ENCODE peak calls at places on chromosomes 5 and 9, in seven cellular contexts. P, V, T, S, X, C and A are unnamed samples.

GRCh38 chr5:141878186-141878770 is at the start of gene PCDH1:
- DNase-seq in P (peak), V (no peak), T (no peak), S (no peak), X (peak), C (no peak), A (no peak)

GRCh38 chr5:16934669-16935068 is 1.4 kb downstream of the MYO10 start:
- DNase-seq in P (peak), V (no peak), T (no peak), S (no peak), X (peak), C (no peak), A (no peak)

GRCh38 chr5:62935660-62936059 is 357.0 kb downstream of the LRRC70 start:
- DNase-seq in P (no peak), V (no peak), T (no peak), S (no peak), X (peak), C (no peak), A (no peak)

GRCh38 chr9:121895836-121896544 is 197.1 kb downstream of the TTLL11 start:
- DNase-seq in P (peak), V (no peak), T (no peak), S (peak), X (peak), C (no peak), A (peak)

GRCh38 chr5:17411436-17411835 is 86.6 kb upstream of the TAF11L2 start:
- DNase-seq in P (peak), V (no peak), T (no peak), S (no peak), X (peak), C (no peak), A (no peak)

GRCh38 chr5:179806250-179807045 is at the start of gene MGAT4B:
- DNase-seq in P (peak), V (peak), T (no peak), S (peak), X (peak), C (peak), A (peak)

GRCh38 chr9:91560301-91560700 is 136.7 kb upstream of the NFIL3 start:
- DNase-seq in P (peak), V (no peak), T (peak), S (no peak), X (peak), C (no peak), A (no peak)

GRCh38 chr5:150484964-150485769 is 22.8 kb upstream of the NDST1 start:
- DNase-seq in P (no peak), V (no peak), T (no peak), S (no peak), X (no peak), C (no peak), A (no peak)

GRCh38 chr9:131395027-131395744 is 1.3 kb downstream of the PRRC2B start:
- DNase-seq in P (no peak), V (peak), T (no peak), S (no peak), X (peak), C (peak), A (no peak)

GRCh38 chr9:8599937-8600336 is 800.4 kb upstream of the DMAC1 start:
- DNase-seq in P (no peak), V (no peak), T (no peak), S (no peak), X (no peak), C (no peak), A (peak)

GRCh38 chr9:106287108-106287631 is 575.8 kb upstream of the ZNF462 start:
- DNase-seq in P (no peak), V (no peak), T (no peak), S (no peak), X (no peak), C (no peak), A (no peak)

GRCh38 chr5:156934450-156935211 is 28.4 kb downstream of the TIMD4 start:
- DNase-seq in P (no peak), V (peak), T (no peak), S (no peak), X (no peak), C (peak), A (no peak)

GRCh38 chr9:9214052-9214451 is 1398.8 kb downstream of the PTPRD start:
- DNase-seq in P (no peak), V (no peak), T (no peak), S (no peak), X (no peak), C (no peak), A (no peak)

GRCh38 chr5:97534166-97534565 is 351.1 kb upstream of the RIOK2 start:
- DNase-seq in P (peak), V (peak), T (peak), S (peak), X (peak), C (no peak), A (no peak)

GRCh38 chr9:28024616-28025147 is 451.4 kb upstream of the C9orf72 start:
- DNase-seq in P (no peak), V (no peak), T (no peak), S (no peak), X (no peak), C (no peak), A (no peak)

GRCh38 chr9:113875917-113876805 is at the start of gene ZNF618:
- DNase-seq in P (no peak), V (peak), T (no peak), S (no peak), X (no peak), C (no peak), A (no peak)

GRCh38 chr5:2773327-2773726 is 21.9 kb upstream of the IRX2 start:
- DNase-seq in P (no peak), V (no peak), T (no peak), S (no peak), X (no peak), C (no peak), A (no peak)

GRCh38 chr5:5886812-5887486 is 464.5 kb downstream of the ICE1 start:
- DNase-seq in P (no peak), V (peak), T (no peak), S (no peak), X (no peak), C (no peak), A (no peak)

GRCh38 chr5:169304175-169304574 is 3.2 kb upstream of the SLIT3 start:
- DNase-seq in P (no peak), V (no peak), T (no peak), S (no peak), X (no peak), C (no peak), A (no peak)

GRCh38 chr9:95087659-95088242 is 229.8 kb downstream of the FANCC start:
- DNase-seq in P (no peak), V (peak), T (no peak), S (no peak), X (peak), C (no peak), A (peak)

GRCh38 chr5:178201927-178202235 is 2.5 kb upstream of the HNRNPAB start:
- DNase-seq in P (no peak), V (no peak), T (no peak), S (no peak), X (no peak), C (no peak), A (peak)

GRCh38 chr5:63145167-63145566 is 566.5 kb downstream of the LRRC70 start:
- DNase-seq in P (no peak), V (no peak), T (no peak), S (no peak), X (no peak), C (no peak), A (no peak)

GRCh38 chr9:20945269-20945668 is 86.2 kb downstream of the HACD4 start:
- DNase-seq in P (no peak), V (no peak), T (no peak), S (no peak), X (no peak), C (no peak), A (no peak)

GRCh38 chr5:139268364-139269202 is 25.0 kb upstream of the MATR3 start:
- DNase-seq in P (no peak), V (peak), T (no peak), S (no peak), X (no peak), C (no peak), A (no peak)

GRCh38 chr9:109171926-109172325 is 4.9 kb upstream of the FRRS1L start:
- DNase-seq in P (peak), V (no peak), T (no peak), S (no peak), X (peak), C (no peak), A (no peak)

GRCh38 chr9:92969516-92970466 is 22.5 kb downstream of the FGD3 start:
- DNase-seq in P (no peak), V (no peak), T (no peak), S (no peak), X (no peak), C (no peak), A (no peak)

GRCh38 chr9:126763130-126763764 is 41.6 kb upstream of the ZBTB43 start:
- DNase-seq in P (no peak), V (peak), T (no peak), S (no peak), X (peak), C (no peak), A (no peak)

GRCh38 chr9:15927131-15927530 is 374.3 kb downstream of the CCDC171 start:
- DNase-seq in P (peak), V (no peak), T (no peak), S (no peak), X (peak), C (no peak), A (no peak)

GRCh38 chr5:24163091-24163490 is 481.7 kb downstream of the CDH10 start:
- DNase-seq in P (no peak), V (no peak), T (no peak), S (no peak), X (no peak), C (no peak), A (no peak)

GRCh38 chr9:20236676-20237075 is 385.6 kb downstream of the MLLT3 start:
- DNase-seq in P (no peak), V (no peak), T (no peak), S (no peak), X (no peak), C (no peak), A (no peak)

GRCh38 chr5:50463047-50463446 is 22.0 kb upstream of the EMB start:
- DNase-seq in P (no peak), V (no peak), T (no peak), S (no peak), X (no peak), C (no peak), A (no peak)

GRCh38 chr5:69188811-69189161 is 597 bp upstream of the CENPH start:
- DNase-seq in P (no peak), V (no peak), T (no peak), S (no peak), X (no peak), C (no peak), A (no peak)

GRCh38 chr5:38193015-38193581 is 65.3 kb upstream of the EGFLAM start:
- DNase-seq in P (peak), V (peak), T (no peak), S (peak), X (peak), C (peak), A (peak)

DNA sequence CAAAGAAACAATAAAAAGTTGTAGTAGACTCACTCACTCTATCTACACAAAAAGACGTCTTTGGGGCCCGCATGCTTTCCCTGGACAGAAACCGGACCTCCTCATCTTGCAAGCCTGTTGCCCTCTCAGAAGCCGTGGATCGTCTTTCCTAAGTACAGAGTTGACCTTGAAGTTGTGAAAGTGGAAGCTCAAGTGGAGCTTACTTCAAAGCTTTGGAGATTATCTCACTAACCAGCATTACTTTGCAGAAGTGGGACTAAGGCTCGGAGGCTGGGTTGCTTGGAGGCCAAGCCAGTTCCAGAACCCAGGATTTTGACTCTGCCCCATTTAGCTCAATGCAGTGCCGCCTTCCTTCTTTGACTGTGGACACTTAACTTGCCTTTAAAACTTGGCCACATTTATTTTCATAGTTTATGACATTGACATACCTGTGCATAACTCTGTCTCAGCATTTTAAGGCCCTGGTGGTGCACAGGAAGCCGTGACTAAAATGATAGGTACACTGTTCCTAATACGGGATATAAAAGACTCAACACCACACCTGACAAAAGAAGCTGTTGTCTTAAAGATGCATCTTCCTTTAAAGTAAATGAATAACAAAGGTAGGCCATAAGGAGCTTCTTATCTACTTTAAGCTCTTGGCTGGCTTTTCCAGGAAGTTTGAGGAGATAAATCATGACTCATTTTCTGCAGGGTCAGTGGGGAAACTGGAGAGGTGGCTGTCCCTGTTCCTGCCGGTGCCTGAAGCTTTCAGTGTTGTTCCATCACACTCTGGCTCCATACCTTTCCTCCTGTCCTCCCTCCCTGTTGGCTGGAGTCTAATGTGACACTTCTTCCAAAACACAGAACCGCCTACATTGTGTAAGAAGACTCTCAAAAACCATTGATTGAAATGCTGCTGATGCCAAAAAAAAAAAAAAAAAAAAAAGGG is 10.7 kb downstream of the SLC25A25 start:
- DNase-seq in P (peak), V (no peak), T (no peak), S (no peak), X (peak), C (no peak), A (no peak)
- H3K4me3 ChIP-seq in P (no peak), V (no peak), T (no peak), S (no peak), X (no peak), C (no peak), A (no peak)

DNA sequence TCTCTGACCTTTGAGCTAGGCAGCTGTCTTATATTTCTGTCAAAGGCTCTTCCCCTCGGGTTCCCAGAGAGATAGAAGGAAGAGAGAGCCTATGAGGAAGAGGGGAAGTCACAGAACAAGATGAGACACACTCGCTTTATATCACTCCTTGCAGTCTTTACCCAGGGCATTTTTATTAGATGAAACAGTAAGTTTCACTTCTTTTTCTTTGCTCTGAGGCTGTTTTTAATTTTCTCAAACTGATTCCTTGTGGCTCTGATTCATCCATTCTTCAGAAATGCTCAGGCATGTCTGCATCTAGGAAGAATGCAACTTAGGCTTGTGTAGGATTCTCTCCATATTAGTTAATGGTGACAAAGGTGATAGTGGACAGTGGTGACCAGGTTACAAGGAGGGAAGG is 132.9 kb upstream of the CHD1 start:
- DNase-seq in P (peak), V (no peak), T (peak), S (no peak), X (peak), C (no peak), A (no peak)
- H3K4me3 ChIP-seq in P (no peak), V (no peak), T (no peak), S (no peak), X (no peak), C (no peak), A (no peak)

GRCh38 chr5:116718317-116718716 is 143.7 kb upstream of the SEMA6A start:
- DNase-seq in P (no peak), V (no peak), T (no peak), S (no peak), X (no peak), C (no peak), A (no peak)
- H3K4me3 ChIP-seq in P (no peak), V (no peak), T (no peak), S (no peak), X (no peak), C (no peak), A (no peak)

GRCh38 chr9:129832957-129833356 is 2.1 kb downstream of the C9orf78 start:
- DNase-seq in P (peak), V (no peak), T (no peak), S (no peak), X (no peak), C (no peak), A (no peak)
- H3K4me3 ChIP-seq in P (no peak), V (no peak), T (no peak), S (no peak), X (no peak), C (no peak), A (no peak)